ENCODE peak calls at places on chromosome 1, in five cellular contexts. A is stimulated activated effector memory CD8-positive, alpha-beta T cell treated with anti-CD3 and anti-CD28 coated beads, Interleukin-12 subunit alpha, Interleukin-12 subunit beta, amount 100 ng/mL, for 72 hours; O is RWPE1; R is bronchial epithelial cell; L is stimulated activated CD4-positive, alpha-beta T cell treated with anti-CD3 and anti-CD28 coated beads, Interleukin-2, amount 100 ng/mL, for 4 hours. Q is an unnamed sample.

GRCh38 chr1:208298593-208299233 is 54.5 kb upstream of the PLXNA2 start:
- DNase-seq in O (no peak), A (no peak), L (no peak), R (no peak), Q (peak; percentile 89)

GRCh38 chr1:109059026-109059425 is 16.8 kb downstream of the TAF13 start:
- DNase-seq in L (no peak), O (no peak), A (no peak), R (no peak), Q (no peak)

GRCh38 chr1:168893359-168893791 is 164.4 kb upstream of the DPT start:
- DNase-seq in L (no peak), A (no peak), R (peak; percentile 90), O (peak; percentile 11), Q (no peak)

GRCh38 chr1:6234502-6235295 is 1.1 kb downstream of the ICMT start:
- DNase-seq in A (no peak), R (peak; percentile 38), O (no peak), L (no peak), Q (no peak)

GRCh38 chr1:200041337-200042118 is 14.0 kb downstream of the NR5A2 start:
- DNase-seq in L (no peak), A (no peak), O (no peak), R (no peak), Q (no peak)

GRCh38 chr1:19416145-19416544 is 69.2 kb downstream of the CAPZB start:
- DNase-seq in L (no peak), A (no peak), O (no peak), R (peak; percentile 30), Q (no peak)

GRCh38 chr1:74468982-74469603 is 43.3 kb downstream of the LRRC53 start:
- DNase-seq in A (no peak), O (peak; percentile 39), R (peak; percentile 54), L (no peak), Q (peak; percentile 32)

GRCh38 chr1:6880951-6881690 is 95.9 kb downstream of the CAMTA1 start:
- DNase-seq in R (no peak), L (no peak), O (no peak), A (no peak), Q (no peak)

GRCh38 chr1:47325530-47325929 is 8.1 kb upstream of the CMPK1 start:
- DNase-seq in L (no peak), O (peak; percentile 71), R (peak; percentile 95), A (no peak), Q (peak; percentile 99)

GRCh38 chr1:180962178-180962577 is 49.5 kb downstream of the KIAA1614 start:
- DNase-seq in R (peak; percentile 16), A (no peak), O (no peak), L (no peak), Q (no peak)

GRCh38 chr1:84089470-84090261 is 54.4 kb upstream of the PRKACB start:
- DNase-seq in L (no peak), O (peak; percentile 65), A (no peak), R (peak; percentile 93), Q (no peak)

Q was measured in NCI-H2029.